ENCODE peak calls at places on chromosomes 16 and 17, in seven cellular contexts. C, Z, L, H, Y, F and D are unnamed samples.

GRCh38 chr17:11852911-11853310 is 144.4 kb downstream of the ZNF18 start:
- DNase-seq in C (no peak), Z (no peak), L (no peak), H (no peak), Y (no peak), F (no peak), D (no peak)

GRCh38 chr17:51435641-51436091 is 175.3 kb downstream of the UTP18 start:
- DNase-seq in C (peak; percentile 89), Z (peak; percentile 20), L (no peak), H (peak; percentile 59), Y (no peak), F (peak; percentile 48), D (peak; percentile 48)

GRCh38 chr17:8372422-8372821 is 4.1 kb downstream of the KRABD2 start:
- DNase-seq in C (no peak), Z (no peak), L (no peak), H (no peak), Y (no peak), F (no peak), D (no peak)

GRCh38 chr16:68798398-68798797 is 44.9 kb upstream of the TANGO6 start:
- DNase-seq in C (no peak), Z (no peak), L (no peak), H (no peak), Y (no peak), F (no peak), D (no peak)

GRCh38 chr16:79690159-79690558 is 89.6 kb upstream of the MAF start:
- DNase-seq in C (no peak), Z (no peak), L (no peak), H (no peak), Y (no peak), F (no peak), D (no peak)

GRCh38 chr16:86379505-86379846 is 130.9 kb upstream of the FOXF1 start:
- DNase-seq in C (no peak), Z (no peak), L (no peak), H (no peak), Y (no peak), F (no peak), D (no peak)

GRCh38 chr17:42313773-42314566 is 25.7 kb downstream of the STAT5A start:
- DNase-seq in C (no peak), Z (no peak), L (no peak), H (no peak), Y (no peak), F (no peak), D (no peak)

GRCh38 chr17:36863131-36863530 is 74.1 kb upstream of the LHX1 start:
- DNase-seq in C (no peak), Z (no peak), L (no peak), H (no peak), Y (no peak), F (no peak), D (no peak)

GRCh38 chr17:68095205-68095811 is 59.8 kb downstream of the KPNA2 start:
- DNase-seq in C (no peak), Z (no peak), L (no peak), H (no peak), Y (no peak), F (no peak), D (no peak)

GRCh38 chr17:44209786-44210341 is 9.6 kb downstream of the UBTF start:
- DNase-seq in C (no peak), Z (no peak), L (no peak), H (no peak), Y (no peak), F (no peak), D (no peak)
- H3K27ac ChIP-seq in C (no peak overlapping the region), Z (peak overlapping the region; percentile 54), L (peak overlapping the region; percentile 53), H (no peak overlapping the region), Y (peak overlapping the region; percentile 55), F (no peak overlapping the region), D (peak overlapping the region; percentile 25)

GRCh38 chr17:58615768-58616659 is 75.8 kb downstream of the TEX14 start:
- DNase-seq in C (no peak), Z (no peak), L (peak; percentile 12), H (no peak), Y (no peak), F (no peak), D (no peak)
- H3K27ac ChIP-seq in C (no peak overlapping the region), Z (no peak overlapping the region), L (no peak overlapping the region), H (no peak overlapping the region), Y (no peak overlapping the region), F (no peak overlapping the region), D (no peak overlapping the region)

GRCh38 chr16:321532-321931 is 31.0 kb downstream of the AXIN1 start:
- DNase-seq in C (no peak), Z (no peak), L (no peak), H (no peak), Y (no peak), F (no peak), D (no peak)

GRCh38 chr16:322476-323143 is 29.9 kb downstream of the AXIN1 start:
- DNase-seq in C (no peak), Z (no peak), L (no peak), H (no peak), Y (no peak), F (no peak), D (no peak)

GRCh38 chr16:325375-326155 is 27.0 kb downstream of the AXIN1 start:
- DNase-seq in C (no peak), Z (no peak), L (no peak), H (no peak), Y (no peak), F (no peak), D (no peak)

GRCh38 chr16:324451-325334 is 27.8 kb downstream of the AXIN1 start:
- DNase-seq in C (no peak), Z (peak; percentile 33), L (no peak), H (no peak), Y (no peak), F (peak; percentile 71), D (peak; percentile 42)

GRCh38 chr16:324201-324450 is 28.4 kb downstream of the AXIN1 start:
- DNase-seq in C (no peak), Z (no peak), L (no peak), H (no peak), Y (no peak), F (no peak), D (no peak)
- H3K27ac ChIP-seq in C (no peak overlapping the region), Z (no peak overlapping the region), L (no peak overlapping the region), H (no peak overlapping the region), Y (no peak overlapping the region), F (no peak overlapping the region), D (peak overlapping the region; percentile 88)

GRCh38 chr17:1709971-1710806 is at the start of gene TLCD2:
- DNase-seq in C (peak; percentile 70), Z (peak; percentile 80), L (no peak), H (peak; percentile 77), Y (peak; percentile 89), F (peak; percentile 93), D (peak; percentile 94)
- H3K27ac ChIP-seq in C (peak within 1 kb of the TSS; percentile 13), Z (peak within 1 kb of the TSS; percentile 83), L (no peak within 1 kb of the TSS), H (no peak within 1 kb of the TSS), Y (peak within 1 kb of the TSS; percentile 98), F (peak within 1 kb of the TSS; percentile 97), D (peak within 1 kb of the TSS; percentile 98)

DNA sequence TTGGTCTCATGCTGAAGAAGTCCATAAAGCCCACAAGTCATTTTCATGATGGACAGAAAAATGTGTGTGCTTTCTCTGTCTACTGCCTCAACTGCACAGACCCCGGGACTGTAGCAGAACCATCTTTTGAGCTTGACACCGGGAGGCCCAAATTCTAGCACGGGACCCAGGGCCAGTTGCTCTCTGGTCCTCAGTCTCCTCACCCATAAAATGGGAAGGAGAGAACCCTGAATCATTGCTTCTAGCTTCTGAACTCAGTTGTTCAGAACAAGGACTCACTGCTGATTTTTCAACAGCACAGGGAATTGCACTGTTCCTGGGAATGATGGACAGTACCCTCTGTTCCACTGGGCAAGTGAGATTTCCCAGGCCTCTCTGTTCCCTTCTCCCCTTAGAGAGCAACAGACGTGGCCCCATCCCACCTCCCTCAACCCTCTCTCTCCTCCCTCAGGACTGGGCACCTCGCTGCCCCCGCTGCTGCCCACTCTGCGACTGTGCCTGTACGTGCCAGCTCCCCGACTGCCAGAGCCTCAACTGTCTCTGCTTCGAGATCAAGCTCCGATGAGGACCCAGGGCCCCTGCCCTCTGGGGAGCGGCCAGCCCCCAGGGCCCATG is 2.2 kb upstream of the ALDOA start:
- DNase-seq in C (no peak), Z (no peak), L (no peak), H (no peak), Y (no peak), F (no peak), D (no peak)
- H3K27ac ChIP-seq in C (peak overlapping the region; percentile 88), Z (peak overlapping the region; percentile 100), L (peak overlapping the region; percentile 94), H (peak overlapping the region; percentile 92), Y (peak overlapping the region; percentile 96), F (peak overlapping the region; percentile 99), D (peak overlapping the region; percentile 98)

GRCh38 chr17:57923182-57923872 is 31.9 kb downstream of the CUEDC1 start:
- DNase-seq in C (no peak), Z (no peak), L (no peak), H (no peak), Y (no peak), F (no peak), D (no peak)
- H3K27ac ChIP-seq in C (no peak overlapping the region), Z (no peak overlapping the region), L (no peak overlapping the region), H (no peak overlapping the region), Y (peak overlapping the region; percentile 85), F (no peak overlapping the region), D (peak overlapping the region; percentile 89)

DNA sequence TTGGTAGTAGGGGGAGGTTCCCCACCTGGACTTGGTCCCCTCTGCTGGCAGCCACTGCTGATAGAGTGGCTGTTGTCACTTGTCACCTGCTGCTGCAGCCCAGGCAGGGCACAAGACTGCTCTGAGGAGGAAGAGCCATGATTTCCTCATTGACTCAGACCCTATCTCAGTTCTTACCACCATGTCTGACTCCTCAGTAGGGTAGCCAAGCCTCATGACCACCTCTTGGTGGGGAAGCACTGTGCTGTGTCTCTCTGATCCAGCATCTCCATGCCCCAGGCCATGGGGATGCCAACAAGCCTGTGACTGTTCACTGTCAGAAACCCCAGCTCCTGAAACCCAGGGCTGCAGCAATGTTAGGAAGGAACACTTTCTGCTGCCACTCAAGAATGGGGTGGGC is 173.0 kb downstream of the WSCD1 start:
- DNase-seq in C (no peak), Z (no peak), L (no peak), H (no peak), Y (no peak), F (no peak), D (no peak)
- H3K27ac ChIP-seq in C (no peak overlapping the region), Z (no peak overlapping the region), L (no peak overlapping the region), H (no peak overlapping the region), Y (no peak overlapping the region), F (no peak overlapping the region), D (no peak overlapping the region)